ENCODE peak calls at places on chromosomes 3 and 15, in eight cellular contexts. Q, G, O, S, F, K, C and D are unnamed samples. For H3K27me3 and H3K4me1, the result is how much of the 10 kb centered on the place peaks cover.

GRCh38 chr15:31373096-31373865 is 46.6 kb downstream of the KLF13 start:
- DNase-seq in O (no peak), Q (no peak), K (no peak), S (no peak), F (no peak), G (no peak), C (no peak), D (no peak)

GRCh38 chr15:49675051-49675450 is 54.2 kb downstream of the DTWD1 start:
- DNase-seq in Q (no peak), F (no peak), S (no peak), G (no peak), K (peak), C (no peak), O (no peak), D (no peak)

GRCh38 chr3:12438318-12438717 is 46.0 kb upstream of the TSEN2 start:
- DNase-seq in F (no peak), O (no peak), G (no peak), K (no peak), C (no peak), S (no peak), Q (no peak), D (no peak)

GRCh38 chr3:155034786-155035185 is 45.3 kb upstream of the MME start:
- DNase-seq in Q (no peak), C (no peak), F (no peak), K (no peak), S (no peak), G (no peak), O (no peak), D (no peak)

GRCh38 chr3:190041333-190042041 is 79.2 kb downstream of the P3H2 start:
- DNase-seq in O (no peak), C (no peak), K (no peak), S (peak), F (no peak), G (no peak), Q (no peak), D (no peak)

GRCh38 chr15:70608156-70608555 is 155.2 kb downstream of the UACA start:
- DNase-seq in C (no peak), Q (no peak), F (no peak), O (no peak), S (no peak), K (peak), G (no peak), D (no peak)

GRCh38 chr3:175149675-175150074 is 290.5 kb downstream of the NAALADL2 start:
- DNase-seq in F (no peak), Q (no peak), O (peak), K (no peak), G (no peak), S (peak), C (no peak), D (peak)

GRCh38 chr3:187066228-187066995 is 72.9 kb downstream of the RPL39L start:
- DNase-seq in S (peak), C (peak), O (no peak), F (no peak), G (no peak), K (peak), Q (peak), D (peak)

GRCh38 chr15:66938114-66938830 is 127.1 kb upstream of the SMAD3 start:
- DNase-seq in F (no peak), S (no peak), G (no peak), O (no peak), C (no peak), Q (no peak), K (peak), D (no peak)

GRCh38 chr3:88113311-88114162 is 36.2 kb upstream of the C3orf38 start:
- DNase-seq in Q (peak), F (no peak), G (no peak), K (peak), C (peak), O (peak), S (peak), D (peak)

GRCh38 chr3:179421500-179421899 is 29.8 kb downstream of the GNB4 start:
- DNase-seq in O (no peak), Q (no peak), K (peak), G (no peak), S (peak), F (no peak), C (no peak), D (peak)

GRCh38 chr3:151537751-151538150 is 76.9 kb upstream of the IGSF10 start:
- DNase-seq in O (no peak), S (no peak), F (no peak), K (peak), Q (no peak), C (no peak), G (no peak), D (no peak)

GRCh38 chr3:147507638-147508286 is 98.6 kb downstream of the ZIC1 start:
- DNase-seq in C (no peak), F (no peak), Q (no peak), G (no peak), S (no peak), K (peak), O (no peak), D (no peak)

GRCh38 chr3:147699175-147699838 is 290.1 kb downstream of the ZIC1 start:
- DNase-seq in Q (no peak), C (no peak), F (no peak), K (peak), G (no peak), O (no peak), S (no peak), D (no peak)

GRCh38 chr15:42825599-42825998 is 88.7 kb upstream of the CDAN1 start:
- DNase-seq in C (no peak), S (no peak), O (no peak), F (peak), K (no peak), Q (no peak), G (no peak), D (no peak)
- H3K27me3 ChIP-seq in C (under half), S (under half), O (under half), F (under half), K (under half), Q (under half), G (under half), D (under half)

DNA sequence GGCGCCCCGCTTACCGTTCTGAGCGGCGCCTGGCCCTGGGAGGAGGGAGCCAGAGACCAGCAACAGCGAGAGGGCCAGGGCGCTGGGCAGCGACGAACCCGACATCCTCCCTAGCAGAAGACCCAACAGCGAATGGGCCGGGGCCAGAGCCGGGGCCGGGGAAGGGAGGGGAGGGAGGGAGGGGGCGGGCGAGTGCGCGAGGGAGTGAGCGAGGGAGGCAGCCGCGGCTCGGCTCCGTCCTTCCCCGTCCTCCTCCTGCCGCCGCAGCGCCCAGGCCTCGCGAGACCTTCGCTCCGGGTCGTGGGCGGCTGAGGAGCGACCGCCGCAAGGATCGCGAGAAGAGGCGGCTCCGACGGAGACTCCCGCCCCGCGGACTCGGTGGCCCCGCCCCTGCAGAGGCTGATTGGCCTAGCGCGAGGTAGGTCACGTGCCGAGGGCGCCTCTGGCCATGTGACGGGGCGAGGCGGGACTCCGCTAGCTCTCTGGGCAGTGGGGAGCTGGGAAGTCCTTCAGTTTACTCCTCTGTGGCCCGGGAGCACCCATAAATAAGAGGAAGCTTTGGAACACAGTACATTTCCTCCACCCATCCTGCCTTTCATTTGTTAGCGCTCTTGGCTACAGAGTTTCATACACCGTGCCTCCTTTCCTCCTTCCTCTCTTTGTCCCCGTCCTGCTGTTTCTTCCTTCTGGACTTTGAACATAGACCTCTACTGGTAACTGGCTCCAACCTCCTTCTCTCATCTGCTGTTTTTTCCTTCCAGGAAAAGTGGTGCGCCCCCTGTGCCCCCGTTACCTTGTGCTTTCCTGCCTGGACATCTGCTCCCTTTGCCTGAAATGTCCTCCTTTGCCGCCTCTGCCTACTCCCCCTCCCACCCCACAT is at the start of gene NPTN:
- DNase-seq in S (peak), O (peak), F (peak), Q (peak), K (peak), G (peak), C (peak), D (peak)
- H3K4me1 ChIP-seq in S (under half), O (under half), F (half or more), Q (under half), K (under half), G (under half), C (under half), D (under half)

DNA sequence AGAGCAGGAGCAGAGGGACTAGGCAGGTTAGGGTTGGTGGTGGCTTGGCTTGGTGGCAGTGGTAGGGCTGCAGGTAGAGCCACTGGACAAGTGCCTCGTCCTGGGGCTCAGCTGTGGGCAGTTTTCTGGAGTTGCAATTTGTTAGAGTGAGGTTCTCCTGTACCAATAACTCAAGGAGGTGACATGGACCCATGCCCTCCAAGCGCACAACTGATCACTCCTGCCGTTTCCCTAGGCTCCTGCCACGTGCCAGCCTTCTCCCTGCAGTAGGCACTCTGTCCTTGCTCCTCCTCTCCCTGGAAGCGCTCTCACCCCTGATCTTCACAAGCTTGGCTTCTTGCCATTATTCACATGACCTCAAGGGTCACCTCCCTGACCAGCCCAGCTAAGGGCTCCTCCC is 3.4 kb downstream of the WNT7A start:
- DNase-seq in F (no peak), C (no peak), Q (no peak), O (no peak), G (peak), S (no peak), K (no peak), D (no peak)
- H3K27me3 ChIP-seq in F (under half), C (under half), Q (under half), O (under half), G (half or more), S (half or more), K (half or more), D (half or more)

DNA sequence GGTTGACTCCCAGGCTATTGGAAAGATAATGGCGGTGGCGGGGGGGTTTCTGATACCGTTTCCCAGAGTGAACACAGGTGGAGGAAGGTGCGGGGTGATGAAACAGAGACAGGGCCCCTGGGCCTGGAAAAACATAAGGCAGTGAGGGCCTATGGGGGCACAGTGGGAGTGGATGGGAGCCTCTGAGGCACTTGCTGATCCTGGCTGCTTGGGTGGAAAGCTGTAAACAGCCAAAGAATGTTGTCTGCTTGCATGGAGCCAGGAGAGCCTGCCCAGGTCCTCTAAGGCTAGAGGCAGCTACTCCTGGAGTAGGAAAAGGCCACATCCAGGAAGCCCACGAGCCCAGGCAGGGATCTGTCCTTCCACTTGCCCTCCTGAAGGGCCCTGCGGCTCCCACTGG is 3.0 kb upstream of the SEMA3B start:
- DNase-seq in K (no peak), O (no peak), S (peak), F (no peak), Q (no peak), C (no peak), G (no peak), D (no peak)
- H3K4me1 ChIP-seq in K (under half), O (half or more), S (half or more), F (half or more), Q (under half), C (under half), G (half or more), D (under half)

DNA sequence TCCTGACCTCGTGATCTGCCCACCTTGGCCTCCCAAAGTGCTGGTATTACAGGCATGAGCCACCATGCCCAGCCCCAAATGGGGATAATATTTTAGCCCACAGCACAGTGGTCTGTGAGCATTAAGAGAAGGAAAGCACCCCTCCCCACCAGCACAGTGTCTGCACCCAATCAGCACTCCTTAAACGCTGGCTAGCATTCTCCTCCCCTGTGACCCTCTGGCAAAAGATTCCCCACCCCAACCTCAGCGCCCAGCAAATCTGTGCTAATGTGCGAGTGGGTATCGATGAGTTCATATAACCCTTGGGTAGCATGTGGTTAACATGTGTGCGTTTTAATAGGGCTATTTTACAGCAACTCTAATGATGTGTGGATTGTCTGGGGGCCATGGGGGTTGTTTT is 18.3 kb upstream of the EPHB3 start:
- DNase-seq in K (no peak), G (no peak), C (no peak), O (no peak), Q (no peak), S (no peak), F (no peak), D (no peak)
- H3K27me3 ChIP-seq in K (under half), G (under half), C (under half), O (under half), Q (under half), S (under half), F (under half), D (under half)

GRCh38 chr3:45611619-45612018 is 17.1 kb downstream of the LIMD1 start:
- DNase-seq in F (no peak), Q (peak), G (no peak), S (no peak), C (no peak), O (no peak), K (no peak), D (no peak)

GRCh38 chr3:45612138-45612537 is 17.6 kb downstream of the LIMD1 start:
- DNase-seq in S (no peak), F (no peak), Q (no peak), O (no peak), K (no peak), C (no peak), G (no peak), D (no peak)

GRCh38 chr3:45616158-45616557 is 21.6 kb downstream of the LIMD1 start:
- DNase-seq in S (no peak), K (no peak), C (no peak), O (no peak), G (no peak), F (no peak), Q (no peak), D (no peak)

GRCh38 chr3:45612918-45613602 is 18.5 kb downstream of the LIMD1 start:
- DNase-seq in K (peak), Q (peak), O (no peak), F (no peak), G (no peak), S (no peak), C (no peak), D (no peak)

GRCh38 chr3:45613781-45614180 is 19.2 kb downstream of the LIMD1 start:
- DNase-seq in Q (no peak), S (no peak), O (no peak), F (no peak), K (no peak), C (no peak), G (no peak), D (no peak)
- H3K4me1 ChIP-seq in Q (under half), S (under half), O (half or more), F (half or more), K (under half), C (under half), G (half or more), D (under half)

GRCh38 chr15:45116006-45116481 is 1.9 kb downstream of the DUOXA2 start:
- DNase-seq in G (peak), K (no peak), S (no peak), C (no peak), F (no peak), O (no peak), Q (no peak), D (no peak)
- H3K27me3 ChIP-seq in G (half or more), K (half or more), S (half or more), C (half or more), F (under half), O (under half), Q (under half), D (under half)

DNA sequence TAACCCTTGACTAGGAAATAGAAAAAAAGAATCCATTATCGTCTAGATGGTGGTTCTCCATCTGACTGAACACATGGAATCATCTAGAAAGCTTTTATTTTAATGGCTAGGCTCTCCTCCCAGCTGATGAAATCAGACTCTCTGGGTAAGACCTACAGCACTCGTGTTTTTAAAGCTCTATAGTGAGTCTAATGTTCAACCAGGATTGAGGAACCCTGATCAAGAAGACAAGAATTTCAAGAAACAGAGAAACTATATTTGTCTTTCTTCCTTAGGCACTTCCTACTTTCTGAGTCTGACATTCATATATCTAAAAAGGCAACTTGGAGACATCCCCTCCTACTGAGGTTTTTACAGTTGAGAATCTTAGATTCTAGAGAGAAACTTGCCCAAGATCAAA is 118.8 kb downstream of the TMCO5A start:
- DNase-seq in K (no peak), G (no peak), Q (no peak), S (no peak), F (no peak), C (no peak), O (no peak), D (no peak)
- H3K4me1 ChIP-seq in K (under half), G (under half), Q (under half), S (under half), F (under half), C (under half), O (under half), D (under half)

DNA sequence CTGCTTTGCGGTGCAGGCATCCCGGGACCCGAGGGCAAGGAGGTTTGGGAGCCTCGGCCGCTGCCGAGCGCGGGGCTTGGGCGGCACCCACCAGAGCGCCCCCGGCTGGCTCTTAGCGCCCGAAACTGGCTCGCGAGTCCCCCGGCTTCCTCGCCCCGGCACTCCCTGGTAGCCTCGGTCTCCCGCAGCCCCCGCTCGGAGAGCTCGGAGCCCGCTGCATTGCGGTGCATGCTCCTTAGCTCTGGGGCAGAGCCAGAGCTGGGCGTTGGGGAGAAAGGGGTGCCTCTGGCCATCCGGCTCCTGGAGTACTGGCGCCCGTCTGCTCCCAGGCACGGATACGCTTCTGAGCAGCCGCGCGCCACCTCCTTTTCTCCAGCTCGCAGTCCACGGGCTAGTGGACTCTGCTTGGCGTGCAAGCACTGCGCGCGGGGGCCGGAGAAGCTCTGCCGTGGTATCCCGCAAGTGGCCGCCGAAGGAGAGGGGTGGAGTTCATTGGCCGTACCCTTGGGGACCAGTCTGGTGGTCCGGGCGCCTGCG is 784 bp downstream of the EPHB1 start:
- DNase-seq in K (peak), O (no peak), F (no peak), C (no peak), G (no peak), S (peak), Q (no peak), D (no peak)
- H3K27me3 ChIP-seq in K (half or more), O (under half), F (under half), C (under half), G (under half), S (half or more), Q (under half), D (half or more)